ENCODE peak calls at places on chromosomes 13 and 19, in four cellular contexts. U is tibial artery, R is GM12864, O is H1. V is an unnamed sample.

GRCh38 chr13:78722700-78723099 is 63.7 kb upstream of the OBI1 start:
- DNase-seq in O (no peak), R (no peak), U (no peak), V (no peak)

GRCh38 chr19:2059422-2060201 is 8.6 kb upstream of the MKNK2 start:
- DNase-seq in U (peak), R (no peak), O (no peak), V (peak)

GRCh38 chr13:46229251-46229650 is 17.5 kb downstream of the LRRC63 start:
- DNase-seq in U (no peak), R (no peak), O (no peak), V (no peak)

GRCh38 chr13:76380436-76381065 is 505.7 kb downstream of the KCTD12 start:
- DNase-seq in R (no peak), O (no peak), U (no peak), V (no peak)

GRCh38 chr13:22200469-22200868 is 529.6 kb downstream of the FGF9 start:
- DNase-seq in O (no peak), R (no peak), U (no peak), V (no peak)

GRCh38 chr19:13094771-13095392 is 7.8 kb downstream of the LYL1 start:
- DNase-seq in R (no peak), U (no peak), O (peak), V (no peak)

GRCh38 chr19:38039966-38040365 is 133.0 kb downstream of the SIPA1L3 start:
- DNase-seq in O (no peak), U (no peak), R (no peak), V (no peak)

GRCh38 chr19:28290963-28291657 is 921.8 kb downstream of the UQCRFS1 start:
- DNase-seq in R (no peak), U (no peak), O (no peak), V (no peak)

GRCh38 chr13:73171926-73172325 is 113.1 kb downstream of the KLF5 start:
- DNase-seq in O (no peak), U (no peak), R (no peak), V (no peak)

GRCh38 chr13:95256086-95256485 is 45.2 kb downstream of the ABCC4 start:
- DNase-seq in R (no peak), U (no peak), O (no peak), V (peak)

GRCh38 chr19:13966684-13967128 is 14.4 kb downstream of the DCAF15 start:
- DNase-seq in R (no peak), U (no peak), O (no peak), V (no peak)

GRCh38 chr19:687569-688166 is 7.6 kb downstream of the PRSS57 start:
- DNase-seq in R (no peak), O (no peak), U (no peak), V (no peak)

GRCh38 chr13:44322928-44323327 is 50.7 kb upstream of the SERP2 start:
- DNase-seq in U (no peak), R (no peak), O (no peak), V (no peak)

GRCh38 chr19:34172661-34173144 is 399 bp downstream of the LSM14A start:
- DNase-seq in R (no peak), U (no peak), O (no peak), V (peak)

GRCh38 chr19:30154410-30154809 is 212.4 kb downstream of the URI1 start:
- DNase-seq in R (no peak), U (no peak), O (no peak), V (no peak)

GRCh38 chr13:30639671-30640070 is 22.0 kb downstream of the USPL1 start:
- DNase-seq in U (no peak), R (no peak), O (no peak), V (no peak)

GRCh38 chr13:30192320-30193093 is 114.8 kb downstream of the KATNAL1 start:
- DNase-seq in U (no peak), O (no peak), R (no peak), V (no peak)

DNA sequence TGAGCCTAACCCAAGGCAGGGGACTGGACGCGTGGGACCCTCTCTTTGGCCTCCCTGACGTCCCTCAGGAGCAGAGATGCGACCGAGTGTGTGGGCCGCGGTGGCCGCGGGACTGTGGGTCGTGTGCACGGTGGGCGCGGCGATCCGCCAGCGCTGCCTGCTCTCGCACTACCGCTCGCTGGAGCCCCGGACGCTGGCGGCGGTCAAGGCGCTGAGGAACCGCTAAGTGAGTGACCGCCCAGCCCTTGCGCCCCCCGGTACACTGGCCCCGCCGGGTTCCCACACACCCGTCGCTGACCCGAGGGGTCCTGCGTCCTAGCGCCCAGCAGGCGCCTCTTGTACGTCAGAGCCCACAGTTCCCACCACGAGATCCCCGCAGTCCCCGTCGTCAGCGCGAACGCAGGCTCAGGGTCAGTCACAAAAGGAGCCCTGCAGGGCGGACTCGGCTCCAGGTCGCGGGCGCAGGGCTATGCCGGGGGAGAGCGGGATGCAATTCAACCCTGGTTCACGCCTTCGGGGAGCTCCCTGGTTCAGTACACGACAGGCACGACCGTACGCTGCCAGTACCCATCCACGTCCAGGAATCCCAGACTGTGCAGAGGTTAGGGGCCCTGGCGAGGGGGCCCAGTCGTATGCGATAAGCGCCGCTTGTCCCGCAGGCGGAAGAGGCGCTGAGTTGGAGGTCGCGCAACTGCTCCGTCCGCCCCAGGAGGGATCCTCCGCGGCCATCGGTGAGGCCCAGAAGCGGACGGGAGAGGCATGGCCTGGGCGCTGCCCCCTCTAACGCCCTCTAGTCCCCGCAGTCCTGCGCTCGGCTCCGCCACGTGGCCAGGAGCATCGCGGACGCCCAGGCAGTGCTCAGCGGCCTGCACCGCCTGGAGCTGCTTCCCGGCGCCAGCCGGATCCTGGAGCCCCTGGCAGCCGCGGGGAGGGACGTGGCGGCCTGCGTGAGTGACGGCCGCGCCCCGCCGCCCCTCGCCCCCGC is 3.6 kb upstream of the IFNL2 start:
- DNase-seq in U (no peak), O (peak), R (no peak), V (no peak)
- TF ChIP-seq CTCF in U (no peak), O (no peak), R (no peak), V (no peak)

DNA sequence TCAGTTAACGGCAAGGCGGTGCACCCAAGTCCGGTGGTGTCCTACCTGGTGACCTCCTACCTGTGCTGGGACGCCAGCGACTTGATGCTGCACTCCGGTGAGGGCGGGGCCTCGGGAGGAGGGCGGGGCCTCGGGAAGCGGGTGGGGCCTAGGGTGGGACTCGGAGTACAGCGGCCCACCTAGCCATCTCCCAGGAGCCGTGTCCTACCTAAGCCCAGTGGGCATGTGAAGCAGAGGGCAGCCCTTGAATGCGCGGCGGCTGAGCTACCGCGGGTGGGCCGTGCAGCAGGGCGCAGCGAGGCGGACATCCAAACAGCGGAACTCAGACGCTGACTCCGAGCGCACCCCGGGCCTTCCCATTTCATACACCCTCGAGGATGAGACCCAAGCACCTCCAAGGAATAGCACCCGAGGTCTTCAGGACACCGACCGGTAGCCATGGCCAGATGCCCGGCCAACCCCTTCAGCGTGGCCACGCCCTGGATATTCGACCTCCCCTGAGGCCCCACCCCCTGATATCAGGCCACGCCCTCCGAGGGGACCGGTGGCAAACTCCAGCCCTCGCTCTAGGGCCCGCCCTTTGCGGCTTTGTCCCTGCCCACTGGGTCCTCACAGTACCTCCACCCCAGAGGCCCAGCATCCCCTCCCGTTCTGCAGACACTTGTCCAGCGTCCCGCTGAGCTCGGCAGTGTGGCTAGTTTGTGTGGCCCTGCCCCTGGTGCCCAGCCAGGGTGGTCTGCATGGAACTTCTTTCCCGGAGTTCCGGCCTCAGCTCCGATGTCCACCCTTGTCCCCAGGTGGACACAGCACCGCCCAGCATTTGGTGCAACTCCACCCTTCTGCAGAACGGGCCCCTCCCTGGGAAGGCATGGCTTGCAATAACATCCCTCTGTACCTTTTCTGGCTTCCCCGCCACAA is 5.4 kb downstream of the KLK1 start:
- DNase-seq in O (peak), U (no peak), R (peak), V (no peak)
- H3K4me3 ChIP-seq in O (peak), U (peak), R (peak), V (no peak)

DNA sequence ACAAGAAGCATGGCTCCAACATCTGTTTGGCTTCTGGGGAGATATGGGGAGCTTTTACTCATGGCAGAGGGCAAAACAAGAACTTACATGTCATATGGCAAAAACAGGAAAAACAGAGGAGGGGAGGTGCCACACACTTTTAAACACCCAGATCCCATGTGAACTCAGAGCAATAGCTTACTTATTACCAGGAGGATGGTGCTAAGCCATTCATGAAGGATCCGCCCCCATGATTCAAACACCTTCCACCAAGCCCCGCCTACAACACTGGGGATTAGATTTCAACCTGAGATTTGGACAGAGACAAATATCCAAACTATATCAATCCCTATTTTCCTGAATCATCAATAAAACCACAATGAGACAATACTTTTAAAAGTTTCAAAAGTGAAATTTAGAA is 712.1 kb downstream of the PCDH9 start:
- DNase-seq in O (no peak), U (no peak), R (no peak), V (no peak)
- TF ChIP-seq CTCF in O (no peak), U (no peak), R (no peak), V (no peak)

DNA sequence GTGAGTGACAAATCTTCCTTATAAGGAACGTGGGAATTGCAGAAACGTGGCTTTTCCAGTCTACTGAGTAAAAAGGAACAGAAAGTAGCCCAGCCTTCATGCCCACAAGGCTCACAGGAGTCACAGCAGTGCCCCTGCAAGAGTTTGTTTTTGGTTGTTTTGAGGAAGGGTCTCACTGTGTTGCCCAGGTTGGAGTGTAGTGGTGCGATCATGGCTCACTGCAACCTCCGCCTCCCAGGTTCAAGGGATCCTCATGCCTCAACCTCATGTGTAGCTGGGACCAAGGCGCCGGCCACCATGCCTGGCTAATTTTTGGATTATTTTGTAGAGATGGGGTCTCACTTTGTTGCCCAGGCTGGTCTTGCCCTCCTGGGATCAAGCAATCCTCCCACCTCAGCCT is 5.0 kb downstream of the MYPOP start:
- DNase-seq in O (no peak), U (no peak), R (no peak), V (no peak)
- H3K4me3 ChIP-seq in O (no peak), U (no peak), R (no peak), V (no peak)

GRCh38 chr19:36331353-36332228 is 47.4 kb downstream of the ZFP14 start:
- DNase-seq in R (peak), U (peak), O (peak), V (peak)
- TF ChIP-seq CTCF in R (no peak), U (peak), O (no peak), V (no peak)

GRCh38 chr19:5826531-5827341 is 12.8 kb downstream of the FUT6 start:
- DNase-seq in O (peak), R (no peak), U (no peak), V (no peak)
- H3K4me3 ChIP-seq in O (peak), R (no peak), U (no peak), V (no peak)

V was measured in gastrocnemius medialis.